ENCODE peak calls at places on chromosome 19, in four cellular contexts. A is Peyer's patch, J is neural progenitor cell, O is thoracic aorta. K is an unnamed sample.

GRCh38 chr19:8626823-8627222 is 3.6 kb upstream of the NFILZ start:
- DNase-seq in A (no peak), O (no peak), J (no peak), K (no peak)

GRCh38 chr19:11581740-11582139 is 4.3 kb upstream of the ACP5 start:
- DNase-seq in J (no peak), O (no peak), A (peak), K (no peak)

GRCh38 chr19:7788178-7788932 is 25.3 kb downstream of the CLEC4M start:
- DNase-seq in O (no peak), A (no peak), J (peak), K (no peak)

GRCh38 chr19:7112675-7113074 is 43.2 kb downstream of the ZNF557 start:
- DNase-seq in A (no peak), O (no peak), J (no peak), K (no peak)

GRCh38 chr19:7550987-7551761 is 15.7 kb downstream of the PNPLA6 start:
- DNase-seq in O (no peak), J (peak), A (peak), K (peak)

GRCh38 chr19:24046550-24046949 is 40.4 kb upstream of the ZNF254 start:
- DNase-seq in A (no peak), O (no peak), J (no peak), K (no peak)

GRCh38 chr19:3868770-3869456 is at the start of gene ZFR2:
- DNase-seq in J (peak), A (no peak), O (no peak), K (peak)

GRCh38 chr19:7915250-7916136 is 863 bp downstream of the TGFBR3L start:
- DNase-seq in J (no peak), A (no peak), O (no peak), K (peak)

GRCh38 chr19:52665047-52665446 is 26.9 kb upstream of the ZNF83 start:
- DNase-seq in O (no peak), A (no peak), J (no peak), K (peak)

GRCh38 chr19:30795727-30796126 is 423.5 kb downstream of the ZNF536 start:
- DNase-seq in A (no peak), O (no peak), J (no peak), K (no peak)

GRCh38 chr19:31784631-31785237 is 435.5 kb upstream of the TSHZ3 start:
- DNase-seq in O (no peak), J (peak), A (no peak), K (peak)

GRCh38 chr19:53877361-53877766 is 4.6 kb upstream of the PRKCG start:
- DNase-seq in O (no peak), J (no peak), A (no peak), K (no peak)

GRCh38 chr19:35764432-35765315 is 6.7 kb downstream of the PROSER3 start:
- DNase-seq in O (no peak), A (no peak), J (no peak), K (no peak)

GRCh38 chr19:46631481-46631880 is 4.5 kb downstream of the GNG8 start:
- DNase-seq in A (no peak), O (no peak), J (no peak), K (peak)

GRCh38 chr19:495440-496332 is 600 bp upstream of the MADCAM1 start:
- DNase-seq in A (no peak), J (peak), O (no peak), K (peak)

GRCh38 chr19:2813235-2814160 is 6.2 kb upstream of the ZNF554 start:
- DNase-seq in A (no peak), O (no peak), J (no peak), K (no peak)

GRCh38 chr19:408441-409005 is 424 bp downstream of the C2CD4C start:
- DNase-seq in A (no peak), J (no peak), O (no peak), K (peak)

GRCh38 chr19:41298327-41298964 is 11.5 kb upstream of the CCDC97 start:
- DNase-seq in O (no peak), J (no peak), A (peak), K (no peak)

GRCh38 chr19:5575553-5575952 is 7.8 kb upstream of the TINCR start:
- DNase-seq in A (no peak), J (no peak), O (no peak), K (no peak)

GRCh38 chr19:23263870-23264590 is 13.8 kb upstream of the ZNF724 start:
- DNase-seq in J (no peak), O (no peak), A (no peak), K (no peak)

GRCh38 chr19:1214862-1215731 is 9.5 kb downstream of the STK11 start:
- DNase-seq in A (no peak), J (no peak), O (no peak), K (no peak)

GRCh38 chr19:3160219-3160618 is 18.4 kb upstream of the S1PR4 start:
- DNase-seq in O (no peak), J (no peak), A (no peak), K (no peak)

GRCh38 chr19:39163621-39164020 is 33.1 kb upstream of the NCCRP1 start:
- DNase-seq in A (no peak), O (no peak), J (no peak), K (no peak)

GRCh38 chr19:8269724-8270123 is 38.4 kb downstream of the CD320 start:
- DNase-seq in A (no peak), O (no peak), J (no peak), K (no peak)

GRCh38 chr19:5285311-5285710 is 55.3 kb downstream of the PTPRS start:
- DNase-seq in O (no peak), A (no peak), J (no peak), K (no peak)

GRCh38 chr19:46714523-46715106 is 2.3 kb downstream of the PRKD2 start:
- DNase-seq in J (no peak), O (no peak), A (no peak), K (no peak)

GRCh38 chr19:58154287-58154678 is 3.7 kb upstream of the ZNF329 start:
- DNase-seq in O (no peak), J (peak), A (no peak), K (peak)

GRCh38 chr19:36009220-36009619 is 607 bp upstream of the SYNE4 start:
- DNase-seq in J (peak), O (no peak), A (peak), K (peak)

GRCh38 chr19:1315470-1316166 is 29.9 kb downstream of the EFNA2 start:
- DNase-seq in A (peak), O (no peak), J (peak), K (peak)

GRCh38 chr19:41019346-41019745 is 28.3 kb downstream of the CYP2B6 start:
- DNase-seq in J (no peak), A (no peak), O (no peak), K (no peak)

GRCh38 chr19:29410974-29411615 is 114.7 kb upstream of the VSTM2B start:
- DNase-seq in J (no peak), O (no peak), A (no peak), K (no peak)

GRCh38 chr19:22893855-22894270 is 61.8 kb downstream of the ZNF723 start:
- DNase-seq in J (no peak), O (no peak), A (no peak), K (no peak)

GRCh38 chr19:3196064-3196932 is 10.6 kb downstream of the NCLN start:
- DNase-seq in J (no peak), A (no peak), O (no peak), K (no peak)

GRCh38 chr19:8545743-8546142 is 31.5 kb downstream of the MYO1F start:
- DNase-seq in A (no peak), O (no peak), J (no peak), K (no peak)

GRCh38 chr19:32397736-32398135 is 7.8 kb upstream of the DPY19L3 start:
- DNase-seq in O (no peak), J (no peak), A (no peak), K (no peak)

DNA sequence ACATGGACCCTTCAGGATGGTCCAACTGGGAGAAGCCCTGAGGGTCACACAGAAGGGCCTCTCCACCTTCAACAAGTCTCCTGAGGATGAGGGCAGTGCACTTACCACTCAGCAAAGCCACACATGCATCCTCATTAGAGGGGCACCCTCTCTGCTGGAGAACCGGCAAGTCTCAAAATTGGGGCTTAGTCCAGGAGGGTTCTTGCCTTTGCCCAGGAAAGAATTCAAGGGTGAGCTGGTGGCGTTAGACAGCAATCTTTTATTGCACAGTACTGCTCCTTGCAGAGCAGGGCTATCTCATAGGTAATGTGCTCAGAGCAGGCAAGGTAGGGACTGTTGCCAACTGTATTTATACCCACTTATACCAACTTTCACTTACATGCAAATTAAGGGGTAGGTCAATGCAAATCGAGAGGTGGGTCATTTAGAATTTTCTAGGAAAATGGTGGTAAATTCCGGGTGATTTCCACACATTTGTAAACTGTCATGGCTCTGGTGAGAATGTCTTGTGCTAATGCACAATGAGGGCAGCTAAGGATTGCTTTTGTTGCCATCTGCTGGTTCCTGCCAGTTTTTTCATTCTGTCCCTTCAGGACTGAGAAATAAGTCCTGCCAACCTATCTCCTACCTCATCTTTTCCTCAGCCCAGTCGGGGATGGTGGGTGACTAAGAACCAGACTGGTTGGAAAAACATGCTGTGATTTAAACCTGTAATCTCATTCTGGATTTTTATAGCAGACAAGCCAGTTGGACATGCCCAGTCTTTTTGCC is 27.8 kb upstream of the IGSF23 start:
- DNase-seq in A (no peak), J (no peak), O (no peak), K (no peak)
- TF ChIP-seq CTCF in A (peak), J (no peak), O (no peak), K (peak)

GRCh38 chr19:48967346-48968178 is 2.5 kb downstream of the FTL start:
- DNase-seq in O (no peak), A (peak), J (no peak), K (no peak)
- H3K4me3 ChIP-seq in O (peak), A (peak), J (no peak), K (no peak)

DNA sequence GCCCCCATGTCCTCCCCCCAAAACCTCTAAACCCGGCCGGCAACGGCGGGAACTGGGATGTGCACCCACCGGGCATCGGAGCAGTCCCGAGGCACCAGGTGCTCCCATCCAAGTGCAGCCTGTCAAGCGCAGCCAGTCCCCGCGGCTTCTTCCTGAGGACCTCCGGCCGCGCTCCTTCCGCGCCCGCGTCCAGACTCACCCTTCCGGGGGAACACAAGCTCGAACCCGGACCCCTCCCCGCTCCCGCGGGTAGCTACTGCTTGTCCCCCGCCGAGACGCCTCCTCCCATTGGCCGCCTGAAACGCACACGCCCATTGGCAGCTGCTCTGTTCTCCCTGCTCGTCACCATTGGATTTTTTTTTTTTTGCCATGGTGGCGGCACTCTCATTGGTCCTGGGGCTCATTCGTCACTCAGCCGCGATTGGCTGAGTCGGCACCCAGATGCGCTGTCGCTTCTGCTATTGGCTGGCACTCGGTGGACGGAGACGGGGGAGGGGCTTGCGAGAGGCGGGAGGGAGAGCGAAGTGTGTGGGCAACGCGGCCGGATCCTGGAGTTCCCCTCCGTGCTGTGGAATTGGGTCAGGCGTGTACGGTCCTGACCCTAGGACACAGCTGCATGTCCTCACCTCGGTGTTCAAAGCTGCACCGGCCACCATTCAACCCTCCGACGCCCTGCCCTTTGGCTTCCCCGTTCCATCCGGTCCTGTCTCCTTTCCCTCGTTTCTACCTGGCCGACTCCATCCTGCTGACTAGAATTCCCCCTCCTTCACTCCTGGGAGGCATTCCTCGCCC is at the start of gene TYK2:
- DNase-seq in J (peak), A (peak), O (peak), K (peak)
- TF ChIP-seq CTCF in J (no peak), A (no peak), O (no peak), K (no peak)

GRCh38 chr19:14056741-14057356 is 5.0 kb downstream of the PALM3 start:
- DNase-seq in A (no peak), J (no peak), O (no peak), K (no peak)
- H3K4me3 ChIP-seq in A (peak), J (peak), O (peak), K (peak)

GRCh38 chr19:19406878-19407639 is 1.6 kb downstream of the GATAD2A start:
- DNase-seq in O (no peak), J (peak), A (peak), K (peak)
- TF ChIP-seq CTCF in O (no peak), J (peak), A (peak), K (peak)

GRCh38 chr19:17829855-17830566 is 8.7 kb upstream of the INSL3 start:
- DNase-seq in O (no peak), J (peak), A (no peak), K (peak)
- H3K4me3 ChIP-seq in O (no peak), J (peak), A (no peak), K (peak)

DNA sequence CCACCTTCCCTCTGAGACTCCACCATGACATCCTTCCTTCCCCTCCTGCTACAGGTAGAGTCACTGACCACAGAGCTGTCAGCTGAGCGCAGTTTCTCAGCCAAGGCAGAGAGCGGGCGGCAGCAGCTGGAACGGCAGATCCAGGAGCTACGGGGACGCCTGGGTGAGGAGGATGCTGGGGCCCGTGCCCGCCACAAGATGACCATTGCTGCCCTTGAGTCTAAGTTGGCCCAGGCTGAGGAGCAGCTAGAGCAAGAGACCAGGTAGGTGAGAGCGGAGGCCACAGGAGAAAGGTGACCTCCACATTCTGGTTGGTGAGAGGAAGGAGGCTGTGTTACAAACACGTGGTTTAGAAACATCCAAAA is 27.6 kb downstream of the KCNC3 start:
- DNase-seq in A (no peak), O (no peak), J (no peak), K (no peak)
- TF ChIP-seq CTCF in A (no peak), O (no peak), J (no peak), K (no peak)

GRCh38 chr19:47890865-47891621 is 4.9 kb upstream of the SULT2A1 start:
- DNase-seq in J (no peak), A (peak), O (no peak), K (no peak)

GRCh38 chr19:47881757-47882156 is 4.4 kb downstream of the SULT2A1 start:
- DNase-seq in J (no peak), A (peak), O (no peak), K (no peak)

GRCh38 chr19:47886010-47886559 is at the start of gene SULT2A1:
- DNase-seq in O (no peak), J (no peak), A (peak), K (no peak)

GRCh38 chr19:47882890-47883289 is 3.2 kb downstream of the SULT2A1 start:
- DNase-seq in J (no peak), O (no peak), A (peak), K (no peak)

GRCh38 chr19:47885067-47885463 is 1.1 kb downstream of the SULT2A1 start:
- DNase-seq in A (peak), O (no peak), J (no peak), K (no peak)
- H3K4me3 ChIP-seq in A (peak), O (no peak), J (no peak), K (no peak)